ENCODE peak calls at places on chromosomes 4 and X, in nine cellular contexts. P is iPS DF 6.9; W is right atrium auricular region; K is foreskin keratinocyte; Q is CD4-positive, CD25-positive, alpha-beta regulatory T cell; O is heart left ventricle; J is effector memory CD4-positive, alpha-beta T cell; R is aorta; I is right cardiac atrium. G is an unnamed sample.

GRCh38 chr4:74675673-74676279 is 118.5 kb downstream of the BTC start:
- DNase-seq in P (peak; percentile 33), W (no peak), K (no peak), Q (peak; percentile 8), O (no peak), J (no peak), R (no peak), I (no peak), G (no peak)

GRCh38 chrX:133986008-133986683 is 752 bp upstream of the GPC3 start:
- DNase-seq in P (no peak), W (no peak), K (no peak), Q (no peak), O (no peak), J (no peak), R (no peak), I (no peak), G (no peak)

GRCh38 chr4:56909083-56909981 is 1.6 kb downstream of the REST start:
- DNase-seq in P (no peak), W (peak; percentile 63), K (peak; percentile 26), Q (no peak), O (peak; percentile 40), J (peak; percentile 18), R (no peak), I (peak; percentile 55), G (peak; percentile 34)

GRCh38 chr4:40564815-40565505 is 64.7 kb downstream of the RBM47 start:
- DNase-seq in P (no peak), W (no peak), K (no peak), Q (no peak), O (no peak), J (no peak), R (no peak), I (no peak), G (no peak)

GRCh38 chr4:141375855-141376254 is 155.2 kb downstream of the ZNF330 start:
- DNase-seq in P (no peak), W (no peak), K (peak; percentile 72), Q (no peak), O (no peak), J (no peak), R (no peak), I (no peak), G (no peak)

GRCh38 chrX:77652095-77652494 is 133.9 kb downstream of the ATRX start:
- DNase-seq in P (no peak), W (no peak), K (no peak), Q (no peak), O (no peak), J (no peak), R (no peak), I (no peak), G (no peak)

GRCh38 chr4:92035666-92036065 is 268.1 kb upstream of the GRID2 start:
- DNase-seq in P (no peak), W (no peak), K (no peak), Q (no peak), O (no peak), J (no peak), R (no peak), I (no peak), G (no peak)

GRCh38 chr4:19844436-19844835 is 407.3 kb upstream of the SLIT2 start:
- DNase-seq in P (no peak), W (no peak), K (no peak), Q (no peak), O (peak; percentile 25), J (no peak), R (no peak), I (peak; percentile 28), G (no peak)

GRCh38 chr4:133581971-133582619 is 433.0 kb downstream of the PCDH10 start:
- DNase-seq in P (no peak), W (no peak), K (no peak), Q (no peak), O (no peak), J (no peak), R (no peak), I (no peak), G (no peak)

GRCh38 chr4:66430856-66431255 is 760.6 kb upstream of the EPHA5 start:
- DNase-seq in P (no peak), W (no peak), K (peak; percentile 15), Q (no peak), O (no peak), J (no peak), R (no peak), I (no peak), G (no peak)

GRCh38 chrX:4675686-4676300 is 962.3 kb upstream of the PRKX start:
- DNase-seq in P (no peak), W (no peak), K (no peak), Q (no peak), O (no peak), J (no peak), R (no peak), I (no peak), G (no peak)

GRCh38 chr4:1002631-1003251 is 8.7 kb upstream of the FGFRL1 start:
- DNase-seq in P (no peak), W (no peak), K (no peak), Q (no peak), O (no peak), J (no peak), R (no peak), I (no peak), G (no peak)

GRCh38 chr4:66636321-66636720 is 909.0 kb downstream of the CENPC start:
- DNase-seq in P (no peak), W (no peak), K (no peak), Q (no peak), O (no peak), J (no peak), R (no peak), I (no peak), G (no peak)

GRCh38 chrX:109845996-109846395 is 112.9 kb upstream of the ACSL4 start:
- DNase-seq in P (no peak), W (no peak), K (no peak), Q (no peak), O (no peak), J (no peak), R (no peak), I (no peak), G (no peak)

GRCh38 chr4:5940470-5941203 is 47.8 kb upstream of the CRMP1 start:
- DNase-seq in P (no peak), W (no peak), K (no peak), Q (no peak), O (no peak), J (no peak), R (no peak), I (no peak), G (no peak)

GRCh38 chr4:87196927-87197326 is 23.5 kb downstream of the KLHL8 start:
- DNase-seq in P (no peak), W (no peak), K (no peak), Q (no peak), O (no peak), J (no peak), R (no peak), I (no peak), G (no peak)

GRCh38 chr4:76605099-76605563 is 170.1 kb downstream of the SHROOM3 start:
- DNase-seq in P (no peak), W (no peak), K (no peak), Q (no peak), O (no peak), J (no peak), R (no peak), I (no peak), G (no peak)
- H3K4me1 ChIP-seq in P (peaks cover 1% of the 10 kb centered on the region), W (no peaks in the 10 kb centered on the region), K (no peaks in the 10 kb centered on the region), Q (no peaks in the 10 kb centered on the region), O (no peaks in the 10 kb centered on the region), J (no peaks in the 10 kb centered on the region), R (peaks cover 5% of the 10 kb centered on the region), I (no peaks in the 10 kb centered on the region), G (no peaks in the 10 kb centered on the region)

GRCh38 chr4:176837176-176837915 is 44.6 kb upstream of the VEGFC start:
- DNase-seq in P (no peak), W (no peak), K (no peak), Q (no peak), O (no peak), J (no peak), R (no peak), I (no peak), G (no peak)
- H3K4me1 ChIP-seq in P (no peaks in the 10 kb centered on the region), W (no peaks in the 10 kb centered on the region), K (peaks cover 42% of the 10 kb centered on the region), Q (no peaks in the 10 kb centered on the region), O (no peaks in the 10 kb centered on the region), J (no peaks in the 10 kb centered on the region), R (no peaks in the 10 kb centered on the region), I (no peaks in the 10 kb centered on the region), G (no peaks in the 10 kb centered on the region)

GRCh38 chr4:168769857-168770256 is 240.2 kb downstream of the CBR4 start:
- DNase-seq in P (no peak), W (no peak), K (no peak), Q (no peak), O (no peak), J (no peak), R (no peak), I (no peak), G (no peak)

GRCh38 chr4:168765726-168766125 is 244.3 kb downstream of the CBR4 start:
- DNase-seq in P (no peak), W (peak; percentile 76), K (no peak), Q (no peak), O (peak; percentile 38), J (no peak), R (no peak), I (peak; percentile 78), G (no peak)

GRCh38 chr4:168771251-168771650 is 238.8 kb downstream of the CBR4 start:
- DNase-seq in P (no peak), W (no peak), K (no peak), Q (no peak), O (no peak), J (no peak), R (no peak), I (no peak), G (no peak)

GRCh38 chr4:168766537-168767316 is 243.3 kb downstream of the CBR4 start:
- DNase-seq in P (no peak), W (no peak), K (no peak), Q (no peak), O (no peak), J (no peak), R (no peak), I (no peak), G (no peak)

GRCh38 chr4:168769416-168769815 is 240.6 kb downstream of the CBR4 start:
- DNase-seq in P (no peak), W (no peak), K (no peak), Q (no peak), O (no peak), J (no peak), R (no peak), I (peak; percentile 47), G (no peak)
- H3K4me1 ChIP-seq in P (no peaks in the 10 kb centered on the region), W (no peaks in the 10 kb centered on the region), K (no peaks in the 10 kb centered on the region), Q (no peaks in the 10 kb centered on the region), O (no peaks in the 10 kb centered on the region), J (no peaks in the 10 kb centered on the region), R (no peaks in the 10 kb centered on the region), I (peaks cover 31% of the 10 kb centered on the region), G (no peaks in the 10 kb centered on the region)

DNA sequence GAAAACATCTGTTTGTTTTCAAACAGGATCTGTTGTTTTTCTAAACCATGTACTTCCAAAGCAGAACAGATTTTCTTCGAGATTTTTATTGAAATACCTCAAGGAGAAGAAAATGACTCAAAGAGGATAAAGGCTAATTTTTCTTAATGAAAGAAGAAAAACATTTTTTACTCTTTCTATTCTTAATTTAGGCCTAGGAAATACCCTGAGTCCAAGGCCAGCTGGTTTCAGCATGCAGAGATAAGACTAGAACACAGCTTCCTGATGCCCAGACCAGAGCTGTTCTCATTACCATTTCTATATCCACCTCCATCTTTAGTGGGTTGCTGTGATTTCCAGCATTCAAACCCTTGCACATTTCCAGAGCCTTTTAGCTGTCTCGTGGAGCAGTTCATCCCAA is 18.3 kb downstream of the GAB1 start:
- DNase-seq in P (no peak), W (no peak), K (no peak), Q (no peak), O (no peak), J (no peak), R (no peak), I (no peak), G (no peak)
- H3K4me1 ChIP-seq in P (peaks cover 17% of the 10 kb centered on the region), W (no peaks in the 10 kb centered on the region), K (peaks cover 69% of the 10 kb centered on the region), Q (no peaks in the 10 kb centered on the region), O (peaks cover 3% of the 10 kb centered on the region), J (no peaks in the 10 kb centered on the region), R (peaks cover 12% of the 10 kb centered on the region), I (peaks cover 10% of the 10 kb centered on the region), G (peaks cover 11% of the 10 kb centered on the region)

GRCh38 chr4:107774681-107775080 is 50.1 kb upstream of the SGMS2 start:
- DNase-seq in P (no peak), W (no peak), K (no peak), Q (no peak), O (no peak), J (no peak), R (no peak), I (no peak), G (no peak)
- H3K4me1 ChIP-seq in P (no peaks in the 10 kb centered on the region), W (no peaks in the 10 kb centered on the region), K (no peaks in the 10 kb centered on the region), Q (no peaks in the 10 kb centered on the region), O (no peaks in the 10 kb centered on the region), J (no peaks in the 10 kb centered on the region), R (no peaks in the 10 kb centered on the region), I (no peaks in the 10 kb centered on the region), G (no peaks in the 10 kb centered on the region)